ENCODE peak calls at places on chromosome 3, in seven cellular contexts. V is right lobe of liver; M is activated effector memory CD4-positive, alpha-beta T cell treated with anti-CD3 and anti-CD28 coated beads, Interleukin-2, amount 50 U/mL, for 16 hours; N is T-helper 17 cell; F is anterior cingulate cortex; Z is ACHN; W is heart left ventricle. J is an unnamed sample.

GRCh38 chr3:136929984-136930671 is 27.7 kb upstream of the IL20RB start:
- DNase-seq in V (peak), M (no peak), N (no peak), F (no peak), Z (no peak), W (peak), J (no peak)

GRCh38 chr3:123520656-123521055 is 64.2 kb downstream of the HACD2 start:
- DNase-seq in V (no peak), M (no peak), N (no peak), F (no peak), Z (no peak), W (no peak), J (no peak)

GRCh38 chr3:43405888-43406636 is 119.7 kb downstream of the SNRK start:
- DNase-seq in V (no peak), M (no peak), N (no peak), F (no peak), Z (no peak), W (peak), J (peak)

GRCh38 chr3:152021951-152022461 is 148.6 kb downstream of the SUCNR1 start:
- DNase-seq in V (no peak), M (peak), N (no peak), F (no peak), Z (no peak), W (no peak), J (no peak)

GRCh38 chr3:129384594-129385323 is 43.7 kb downstream of the EFCAB12 start:
- DNase-seq in V (no peak), M (no peak), N (no peak), F (no peak), Z (no peak), W (no peak), J (no peak)

GRCh38 chr3:29381595-29381994 is 100.7 kb downstream of the RBMS3 start:
- DNase-seq in V (no peak), M (no peak), N (no peak), F (no peak), Z (no peak), W (no peak), J (no peak)

GRCh38 chr3:112007641-112008040 is 8.9 kb downstream of the TAGLN3 start:
- DNase-seq in V (no peak), M (no peak), N (no peak), F (no peak), Z (no peak), W (peak), J (no peak)

GRCh38 chr3:46393554-46394434 is 13.1 kb downstream of the CCR5AS start:
- DNase-seq in V (no peak), M (no peak), N (no peak), F (no peak), Z (no peak), W (no peak), J (no peak)

GRCh38 chr3:13624671-13625125 is 75.8 kb downstream of the FBLN2 start:
- DNase-seq in V (no peak), M (no peak), N (no peak), F (no peak), Z (no peak), W (peak), J (no peak)

GRCh38 chr3:4934050-4934449 is 45.2 kb upstream of the BHLHE40 start:
- DNase-seq in V (no peak), M (no peak), N (no peak), F (no peak), Z (no peak), W (no peak), J (no peak)

J was measured in cerebellum.